ENCODE peak calls at places on chromosome 22, in four cellular contexts. Q is RKO; J is EL; B is activated CD4-positive, alpha-beta T cell treated with anti-CD3 and anti-CD28 coated beads for 24 hours. C is an unnamed sample.

GRCh38 chr22:42172385-42173172 is 42.0 kb upstream of the CYP2D6 start:
- DNase-seq in Q (no peak), J (peak; percentile 67), B (no peak), C (peak; percentile 52)

GRCh38 chr22:42984397-42984796 is 30.6 kb downstream of the PACSIN2 start:
- DNase-seq in Q (no peak), J (no peak), B (no peak), C (no peak)

GRCh38 chr22:19880786-19881569 is 26.3 kb upstream of the GNB1L start:
- DNase-seq in Q (peak; percentile 73), J (peak; percentile 99), B (no peak), C (peak; percentile 97)

GRCh38 chr22:44279059-44279340 is 33.8 kb downstream of the SHISAL1 start:
- DNase-seq in Q (no peak), J (no peak), B (no peak), C (no peak)

GRCh38 chr22:38219644-38220043 is 17.9 kb downstream of the MAFF start:
- DNase-seq in Q (no peak), J (no peak), B (no peak), C (no peak)

GRCh38 chr22:27420817-27421361 is 380.7 kb downstream of the MN1 start:
- DNase-seq in Q (no peak), J (peak; percentile 92), B (no peak), C (peak; percentile 90)

GRCh38 chr22:46967445-46968358 is 205.3 kb downstream of the TBC1D22A start:
- DNase-seq in Q (no peak), J (no peak), B (no peak), C (no peak)

GRCh38 chr22:25072406-25072805 is 119.9 kb downstream of the KIAA1671 start:
- DNase-seq in Q (no peak), J (no peak), B (no peak), C (no peak)

GRCh38 chr22:17234144-17234623 is 14.9 kb upstream of the ADA2 start:
- DNase-seq in Q (no peak), J (peak; percentile 42), B (no peak), C (no peak)

GRCh38 chr22:35363571-35364086 is 17.3 kb upstream of the HMOX1 start:
- DNase-seq in Q (no peak), J (no peak), B (no peak), C (no peak)

GRCh38 chr22:39144101-39144815 is 8.2 kb downstream of the CBX7 start:
- DNase-seq in Q (no peak), J (peak; percentile 59), B (no peak), C (peak; percentile 29)

GRCh38 chr22:23884133-23884532 is 10.1 kb upstream of the MIF start:
- DNase-seq in Q (no peak), J (no peak), B (no peak), C (no peak)

GRCh38 chr22:38850941-38851849 is 7.4 kb upstream of the NPTXR start:
- DNase-seq in Q (peak; percentile 70), J (peak; percentile 81), B (no peak), C (peak; percentile 43)

GRCh38 chr22:42300286-42301071 is 30.0 kb upstream of the TCF20 start:
- DNase-seq in Q (no peak), J (no peak), B (no peak), C (no peak)

GRCh38 chr22:45966892-45967365 is 10.0 kb downstream of the WNT7B start:
- DNase-seq in Q (no peak), J (no peak), B (no peak), C (no peak)

GRCh38 chr22:24460418-24461089 is 33.2 kb downstream of the ADORA2A start:
- DNase-seq in Q (no peak), J (no peak), B (no peak), C (no peak)

GRCh38 chr22:30321461-30321860 is 5.3 kb downstream of the TBC1D10A start:
- DNase-seq in Q (no peak), J (no peak), B (no peak), C (no peak)

GRCh38 chr22:46149998-46150549 is at the start of gene PPARA:
- DNase-seq in Q (peak; percentile 64), J (peak; percentile 79), B (peak; percentile 82), C (peak; percentile 70)

GRCh38 chr22:31100762-31101525 is 6.4 kb downstream of the SELENOM start:
- DNase-seq in Q (no peak), J (no peak), B (no peak), C (no peak)

GRCh38 chr22:37804886-37805857 is 2.6 kb upstream of the GCAT start:
- DNase-seq in Q (peak; percentile 84), J (peak; percentile 88), B (peak; percentile 50), C (peak; percentile 76)

GRCh38 chr22:44883011-44883421 is 126.8 kb downstream of the PHF21B start:
- DNase-seq in Q (no peak), J (no peak), B (no peak), C (no peak)

GRCh38 chr22:26109686-26110315 is 59.5 kb upstream of the SEZ6L start:
- DNase-seq in Q (no peak), J (no peak), B (no peak), C (no peak)

GRCh38 chr22:20994128-20994901 is 7.6 kb downstream of the THAP7 start:
- DNase-seq in Q (no peak), J (no peak), B (no peak), C (no peak)

GRCh38 chr22:40928657-40929056 is 22.5 kb upstream of the RBX1 start:
- DNase-seq in Q (no peak), J (no peak), B (no peak), C (no peak)

GRCh38 chr22:16936625-16937024 is 71.4 kb downstream of the GAB4 start:
- DNase-seq in Q (no peak), J (no peak), B (no peak), C (no peak)

GRCh38 chr22:48333323-48333763 is 1494.3 kb downstream of the BRD1 start:
- DNase-seq in Q (no peak), J (no peak), B (no peak), C (no peak)

GRCh38 chr22:41951898-41952474 is at the start of gene SMIM45:
- DNase-seq in Q (no peak), J (no peak), B (no peak), C (no peak)

GRCh38 chr22:37018815-37019308 is 385 bp downstream of the TST start:
- DNase-seq in Q (peak; percentile 51), J (peak; percentile 65), B (no peak), C (peak; percentile 29)

GRCh38 chr22:48894064-48894671 is 933.5 kb downstream of the BRD1 start:
- DNase-seq in Q (no peak), J (no peak), B (no peak), C (no peak)

GRCh38 chr22:50059185-50059880 is 1.2 kb upstream of the TTLL8 start:
- DNase-seq in Q (peak; percentile 18), J (peak; percentile 23), B (no peak), C (peak; percentile 17)

GRCh38 chr22:40803292-40803691 is 15.9 kb downstream of the SLC25A17 start:
- DNase-seq in Q (no peak), J (no peak), B (no peak), C (no peak)

GRCh38 chr22:46336119-46337078 is 885 bp downstream of the TRMU start:
- DNase-seq in Q (peak; percentile 51), J (peak; percentile 29), B (no peak), C (peak; percentile 15)

GRCh38 chr22:37021710-37022482 is 2.4 kb downstream of the MPST start:
- DNase-seq in Q (peak; percentile 72), J (peak; percentile 47), B (peak; percentile 35), C (peak; percentile 37)

GRCh38 chr22:29267858-29268510 is at the start of the genes EWSR1 and RHBDD3:
- DNase-seq in Q (peak; percentile 97), J (peak; percentile 97), B (peak; percentile 95), C (peak; percentile 97)

C was measured in LHCN-M2.